ENCODE peak calls at places on chromosomes 5 and 9, in six cellular contexts. L is IMR-90, C is neuronal stem cell, W is H1, F is H9, V is trophoblast cell. S is an unnamed sample. For H3K4me1, the result is how much of the 10 kb centered on the place peaks cover.

GRCh38 chr9:4126184-4126865 is 173.5 kb downstream of the GLIS3 start:
- DNase-seq in L (peak), C (no peak), W (no peak), F (no peak), V (no peak), S (peak)

GRCh38 chr5:67283988-67284457 is 87.4 kb upstream of the CD180 start:
- DNase-seq in L (no peak), C (no peak), W (no peak), F (no peak), V (no peak), S (no peak)

GRCh38 chr5:127012933-127013332 is 17.4 kb downstream of the MARCHF3 start:
- DNase-seq in L (peak), C (no peak), W (no peak), F (no peak), V (no peak), S (peak)

GRCh38 chr9:69951411-69951810 is 92.2 kb upstream of the MAMDC2 start:
- DNase-seq in L (peak), C (no peak), W (no peak), F (no peak), V (no peak), S (peak)

GRCh38 chr5:122985954-122986721 is 50.4 kb downstream of the PPIC start:
- DNase-seq in L (no peak), C (no peak), W (no peak), F (no peak), V (no peak), S (no peak)

GRCh38 chr9:16030513-16031185 is 477.8 kb downstream of the CCDC171 start:
- DNase-seq in L (peak), C (no peak), W (no peak), F (no peak), V (peak), S (peak)

GRCh38 chr9:37801287-37801850 is 772 bp downstream of the DCAF10 start:
- DNase-seq in L (peak), C (no peak), W (no peak), F (peak), V (no peak), S (peak)

GRCh38 chr5:102453716-102454115 is 45.1 kb downstream of the SLCO6A1 start:
- DNase-seq in L (no peak), C (no peak), W (no peak), F (no peak), V (no peak), S (peak)

GRCh38 chr5:114658179-114658578 is 296.3 kb downstream of the KCNN2 start:
- DNase-seq in L (no peak), C (no peak), W (no peak), F (no peak), V (no peak), S (peak)

GRCh38 chr5:128537306-128537998 is 593 bp downstream of the FBN2 start:
- DNase-seq in L (peak), C (peak), W (peak), F (peak), V (peak), S (peak)

GRCh38 chr5:178382689-178383276 is 150.2 kb upstream of the PHYKPL start:
- DNase-seq in L (no peak), C (no peak), W (no peak), F (no peak), V (no peak), S (no peak)

GRCh38 chr5:42944989-42945388 is 95.1 kb downstream of the ANXA2R start:
- DNase-seq in L (peak), C (no peak), W (no peak), F (no peak), V (no peak), S (peak)

GRCh38 chr5:135869935-135870334 is 25.7 kb downstream of the IL9 start:
- DNase-seq in L (no peak), C (no peak), W (no peak), F (no peak), V (no peak), S (no peak)

GRCh38 chr9:33273972-33274328 is 9.1 kb downstream of the CHMP5 start:
- DNase-seq in L (peak), C (no peak), W (no peak), F (no peak), V (no peak), S (no peak)

GRCh38 chr5:147675168-147675567 is 107.4 kb downstream of the JAKMIP2 start:
- DNase-seq in L (no peak), C (no peak), W (no peak), F (no peak), V (no peak), S (no peak)

GRCh38 chr9:19028835-19029451 is 4.1 kb downstream of the SAXO1 start:
- DNase-seq in L (peak), C (peak), W (no peak), F (peak), V (peak), S (peak)

GRCh38 chr5:111748304-111748763 is 8.7 kb downstream of the NREP start:
- DNase-seq in L (peak), C (no peak), W (no peak), F (no peak), V (peak), S (peak)

GRCh38 chr9:98149422-98149821 is 30.4 kb upstream of the TRIM14 start:
- DNase-seq in L (no peak), C (no peak), W (no peak), F (no peak), V (no peak), S (no peak)

GRCh38 chr5:153883829-153884228 is 154.9 kb downstream of the FAM114A2 start:
- DNase-seq in L (peak), C (no peak), W (no peak), F (no peak), V (no peak), S (peak)

GRCh38 chr9:93601063-93601462 is 24.7 kb downstream of the PHF2 start:
- DNase-seq in L (no peak), C (no peak), W (peak), F (no peak), V (no peak), S (no peak)

GRCh38 chr5:4098226-4098625 is 502.6 kb downstream of the IRX1 start:
- DNase-seq in L (no peak), C (no peak), W (no peak), F (no peak), V (no peak), S (no peak)

GRCh38 chr5:140114341-140115185 is 654 bp downstream of the PURA start:
- DNase-seq in L (peak), C (peak), W (peak), F (peak), V (peak), S (peak)

GRCh38 chr9:131449276-131449675 is 53.4 kb upstream of the POMT1 start:
- DNase-seq in L (no peak), C (no peak), W (no peak), F (no peak), V (no peak), S (no peak)

GRCh38 chr5:56175028-56175427 is 58.1 kb downstream of the ANKRD55 start:
- DNase-seq in L (no peak), C (no peak), W (no peak), F (no peak), V (no peak), S (no peak)
- H3K18ac ChIP-seq in L (peak), C (no peak), W (peak), F (no peak), V (no peak), S (peak)

DNA sequence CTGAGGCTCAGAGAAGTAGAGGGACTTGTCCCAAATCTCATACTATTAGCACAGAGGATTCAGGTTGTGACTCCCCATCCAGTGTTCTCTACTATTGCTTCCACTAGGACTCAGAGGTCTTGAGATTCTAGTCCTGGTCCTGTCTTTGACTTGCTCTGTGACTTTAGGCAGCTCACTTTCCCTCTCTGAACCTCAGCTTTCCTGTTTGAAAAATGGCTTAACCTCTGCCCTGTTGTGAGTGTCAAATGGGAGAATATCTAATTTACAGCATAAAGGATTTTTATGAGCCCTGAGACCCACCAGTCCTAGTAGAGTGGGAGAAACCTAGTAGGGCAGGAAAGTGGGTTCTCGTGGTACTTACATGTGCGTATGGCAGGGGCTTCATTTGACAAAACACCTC is 73.0 kb downstream of the PPARGC1B start:
- DNase-seq in L (no peak), C (no peak), W (no peak), F (no peak), V (no peak), S (no peak)
- H3K4me1 ChIP-seq in L (under half), C (under half), W (under half), F (under half), V (under half), S (under half)

DNA sequence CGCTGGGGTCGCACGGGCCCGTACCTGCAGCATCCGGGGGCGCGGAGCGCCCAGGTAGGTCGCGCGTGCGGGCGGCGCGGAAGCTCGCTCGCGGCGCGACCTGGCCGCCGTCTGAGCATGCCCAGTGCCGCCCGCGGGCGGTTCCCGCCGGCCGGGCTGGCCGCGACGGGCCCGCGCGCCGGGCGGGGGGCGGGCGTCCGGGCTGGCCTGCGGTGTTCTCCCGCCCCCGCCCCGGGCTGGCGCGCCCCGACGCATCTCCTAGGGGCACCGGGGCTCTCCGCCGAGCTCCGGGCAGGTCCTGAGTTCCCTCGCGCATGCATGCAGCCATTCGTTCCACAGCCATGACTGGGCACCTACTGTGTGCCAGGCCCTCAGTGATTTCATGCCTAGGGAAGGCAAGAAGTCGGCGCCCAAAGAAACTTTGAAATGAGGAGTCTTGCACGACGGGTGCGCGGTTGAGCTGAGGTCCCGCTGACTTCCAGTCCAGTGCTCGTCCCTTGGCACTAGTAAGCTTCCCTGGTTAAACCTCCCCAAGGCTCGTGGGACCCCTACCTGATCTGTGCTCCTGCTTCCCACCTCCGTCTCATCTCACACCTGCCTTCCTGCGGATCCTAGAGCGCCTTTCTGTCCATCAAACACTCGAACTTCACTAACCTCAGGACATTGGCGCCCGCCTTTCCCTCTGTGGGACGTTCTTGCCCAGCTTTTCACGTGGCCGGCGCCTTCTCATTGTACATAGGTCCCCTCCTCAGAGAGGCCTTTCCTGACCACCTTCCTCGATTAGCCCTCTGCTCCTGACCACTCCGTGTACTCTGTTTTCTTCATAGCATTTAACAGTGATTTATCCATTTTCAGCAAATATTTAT is at the start of gene PTPN3:
- DNase-seq in L (no peak), C (no peak), W (peak), F (peak), V (peak), S (no peak)
- H2AFZ ChIP-seq in L (peak), C (peak), W (peak), F (no peak), V (peak), S (peak)

DNA sequence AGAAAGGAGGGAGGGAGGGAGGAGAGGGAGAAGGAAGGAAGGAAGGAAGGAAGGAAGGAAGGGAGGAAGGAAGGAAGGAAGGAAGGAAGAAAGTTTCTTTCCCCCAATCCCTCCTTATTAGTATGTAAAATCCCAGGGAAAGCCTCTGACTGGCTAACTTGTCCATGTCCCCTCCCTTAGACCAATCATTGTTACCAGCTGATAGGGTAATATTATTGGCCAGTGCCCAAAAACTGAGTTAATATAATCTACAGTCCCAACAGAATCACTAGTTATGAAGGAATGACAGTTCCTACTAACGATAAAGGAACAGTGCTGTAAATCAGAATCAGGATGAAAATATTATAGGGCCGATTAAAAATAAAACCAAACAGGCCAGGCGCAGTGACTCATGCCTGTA is 53.6 kb upstream of the CCNG1 start:
- DNase-seq in L (no peak), C (no peak), W (no peak), F (no peak), V (no peak), S (no peak)
- H3K18ac ChIP-seq in L (no peak), C (no peak), W (no peak), F (no peak), V (no peak), S (no peak)

GRCh38 chr9:5449521-5450359 is 602 bp upstream of the CD274 start:
- DNase-seq in L (no peak), C (no peak), W (no peak), F (no peak), V (no peak), S (no peak)

GRCh38 chr9:5453004-5453403 is 2.7 kb downstream of the CD274 start:
- DNase-seq in L (no peak), C (no peak), W (no peak), F (no peak), V (no peak), S (no peak)

GRCh38 chr9:5453673-5454072 is 3.3 kb downstream of the CD274 start:
- DNase-seq in L (no peak), C (no peak), W (no peak), F (no peak), V (no peak), S (peak)

GRCh38 chr9:5450360-5451051 is at the start of gene CD274:
- DNase-seq in L (peak), C (peak), W (peak), F (peak), V (peak), S (peak)

GRCh38 chr9:5452286-5452609 is 1.9 kb downstream of the CD274 start:
- DNase-seq in L (no peak), C (no peak), W (no peak), F (no peak), V (no peak), S (no peak)
- H3K4me1 ChIP-seq in L (under half), C (under half), W (under half), F (under half), V (under half), S (under half)

GRCh38 chr5:156918311-156918845 is 44.6 kb downstream of the TIMD4 start:
- DNase-seq in L (no peak), C (no peak), W (no peak), F (no peak), V (no peak), S (no peak)

GRCh38 chr5:156913355-156913718 is 49.7 kb downstream of the TIMD4 start:
- DNase-seq in L (no peak), C (no peak), W (no peak), F (peak), V (no peak), S (no peak)

GRCh38 chr5:156912869-156913268 is 50.2 kb downstream of the TIMD4 start:
- DNase-seq in L (no peak), C (no peak), W (no peak), F (no peak), V (no peak), S (no peak)

GRCh38 chr5:156913719-156914370 is 49.2 kb downstream of the TIMD4 start:
- DNase-seq in L (no peak), C (no peak), W (peak), F (peak), V (no peak), S (no peak)

DNA sequence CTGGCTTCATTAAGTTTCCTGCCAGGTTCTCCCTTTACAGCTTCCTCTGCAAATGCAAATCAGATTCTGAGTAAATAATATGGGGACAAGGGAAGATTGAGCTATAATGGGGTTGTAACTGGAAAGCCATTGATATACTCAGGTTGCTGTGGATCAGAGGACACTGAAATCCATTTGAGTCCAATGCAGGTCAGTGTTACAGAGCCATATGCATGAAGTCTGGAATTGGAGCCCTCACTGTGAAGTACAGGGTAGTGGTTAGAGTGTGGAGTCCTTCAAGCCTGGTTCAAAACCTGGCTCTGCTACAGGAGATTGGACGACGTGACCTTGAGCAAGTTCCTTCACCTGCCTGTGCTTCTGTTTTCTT is 48.7 kb downstream of the TIMD4 start:
- DNase-seq in L (no peak), C (no peak), W (peak), F (no peak), V (no peak), S (no peak)
- H2AFZ ChIP-seq in L (no peak), C (peak), W (no peak), F (no peak), V (no peak), S (no peak)

GRCh38 chr9:96168882-96169281 is 133.1 kb downstream of the HSD17B3 start:
- DNase-seq in L (no peak), C (no peak), W (no peak), F (no peak), V (no peak), S (no peak)
- H3K18ac ChIP-seq in L (no peak), C (peak), W (no peak), F (no peak), V (no peak), S (peak)

GRCh38 chr5:76850543-76851140 is 828 bp downstream of the S100Z start:
- DNase-seq in L (no peak), C (no peak), W (no peak), F (no peak), V (no peak), S (no peak)

GRCh38 chr5:76849767-76850291 is at the start of gene S100Z:
- DNase-seq in L (no peak), C (no peak), W (no peak), F (no peak), V (no peak), S (no peak)

GRCh38 chr5:76851713-76852369 is 2.0 kb downstream of the S100Z start:
- DNase-seq in L (no peak), C (no peak), W (no peak), F (no peak), V (no peak), S (no peak)

GRCh38 chr5:76854644-76855043 is 4.8 kb downstream of the S100Z start:
- DNase-seq in L (no peak), C (no peak), W (no peak), F (no peak), V (no peak), S (no peak)

DNA sequence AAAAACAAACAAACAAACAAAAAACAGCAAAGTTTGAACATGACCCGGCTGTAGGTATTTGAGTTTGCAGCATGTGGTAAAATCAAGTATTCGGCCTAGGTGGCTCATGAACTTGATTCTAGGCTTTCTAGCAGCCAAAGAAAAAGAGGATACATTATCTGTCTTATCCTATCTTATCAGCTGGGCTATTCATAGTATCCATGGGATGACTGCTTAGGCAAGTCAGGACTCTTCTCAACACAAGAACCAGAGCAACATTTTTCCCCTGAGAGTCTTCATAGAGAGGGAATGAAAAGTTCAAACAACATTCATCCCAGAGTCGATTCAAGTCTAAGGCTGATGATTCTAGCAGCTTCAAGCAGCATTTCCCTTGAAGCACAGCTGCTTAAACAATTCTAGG is 2.9 kb downstream of the S100Z start:
- DNase-seq in L (peak), C (no peak), W (no peak), F (no peak), V (no peak), S (peak)
- H3K4me1 ChIP-seq in L (under half), C (under half), W (under half), F (under half), V (under half), S (under half)

DNA sequence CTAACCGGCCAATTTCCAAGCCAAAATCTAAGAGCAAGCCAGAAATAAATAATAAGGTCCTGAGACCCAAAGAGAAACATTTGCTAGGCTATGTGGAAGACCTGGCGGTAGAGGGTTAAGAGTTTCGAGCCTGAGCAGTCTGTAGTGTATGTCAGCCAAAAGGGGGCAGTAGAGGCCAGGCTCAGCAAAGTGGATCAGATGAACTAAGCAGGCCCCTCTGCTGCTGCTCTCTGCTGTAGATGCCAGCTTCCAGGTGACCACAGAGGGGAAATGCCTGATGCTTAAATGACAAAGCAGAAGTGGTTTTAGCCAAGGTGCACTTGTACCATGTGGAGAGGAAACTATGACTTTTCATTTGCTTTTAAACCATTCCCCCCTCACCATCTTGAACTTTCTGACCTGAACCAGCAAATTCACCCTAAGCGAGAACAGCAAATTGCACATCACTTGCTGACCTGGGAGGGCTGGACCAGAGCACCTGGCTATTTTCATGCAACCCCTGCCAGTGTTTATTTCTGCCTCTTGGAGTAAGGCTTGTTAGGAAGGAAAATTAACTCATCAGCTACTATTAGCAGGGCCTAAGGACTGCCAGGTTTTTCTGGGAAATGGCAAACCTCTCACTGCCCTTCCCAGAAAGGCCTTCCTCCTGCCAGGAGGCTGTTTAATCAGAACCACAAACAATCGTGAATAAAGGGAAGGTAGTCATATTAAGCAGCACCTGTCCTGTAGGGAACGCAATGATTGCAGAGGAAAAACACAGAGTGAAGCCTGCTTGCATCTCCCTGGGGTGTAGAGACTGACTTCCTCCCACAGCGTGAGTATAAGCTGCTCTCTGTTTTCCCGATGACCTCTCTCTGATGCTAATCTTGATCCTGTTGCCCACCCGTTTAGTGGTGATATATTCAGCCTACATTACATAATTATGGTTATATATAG is 818.2 kb downstream of the TLR4 start:
- DNase-seq in L (no peak), C (peak), W (peak), F (peak), V (no peak), S (peak)
- H2AFZ ChIP-seq in L (no peak), C (no peak), W (peak), F (no peak), V (no peak), S (no peak)